ENCODE peak calls at places on chromosomes 3 and 15, in five cellular contexts. One of them, this sample, is unnamed. For H3K9me3, the result is how much of the 10 kb centered on the place peaks cover.

GRCh38 chr3:15155840-15156360 is 50.1 kb upstream of the CAPN7 start:
- DNase-seq in aorta: no peak
- DNase-seq in left lung: no peak
- DNase-seq in OCI-LY7: no peak
- DNase-seq in vagina: no peak
- DNase-seq in this sample: no peak

GRCh38 chr3:120438971-120439370 is 11.8 kb downstream of the FSTL1 start:
- DNase-seq in aorta: peak
- DNase-seq in left lung: no peak
- DNase-seq in OCI-LY7: no peak
- DNase-seq in vagina: no peak
- DNase-seq in this sample: no peak

GRCh38 chr3:124760601-124761000 is 30.3 kb downstream of the UMPS start:
- DNase-seq in aorta: no peak
- DNase-seq in left lung: no peak
- DNase-seq in OCI-LY7: no peak
- DNase-seq in vagina: no peak
- DNase-seq in this sample: no peak

GRCh38 chr3:10315771-10316344 is 5.1 kb downstream of the SEC13 start:
- DNase-seq in aorta: no peak
- DNase-seq in left lung: no peak
- DNase-seq in OCI-LY7: no peak
- DNase-seq in vagina: no peak
- DNase-seq in this sample: no peak

GRCh38 chr3:37607604-37608003 is 254.1 kb upstream of the CTDSPL start:
- DNase-seq in aorta: no peak
- DNase-seq in left lung: no peak
- DNase-seq in OCI-LY7: no peak
- DNase-seq in vagina: no peak
- DNase-seq in this sample: no peak

GRCh38 chr3:32203854-32204253 is 34.6 kb upstream of the CMTM8 start:
- DNase-seq in aorta: no peak
- DNase-seq in left lung: no peak
- DNase-seq in OCI-LY7: no peak
- DNase-seq in vagina: no peak
- DNase-seq in this sample: no peak

GRCh38 chr3:133996996-133997395 is 32.7 kb downstream of the SLCO2A1 start:
- DNase-seq in aorta: peak
- DNase-seq in left lung: no peak
- DNase-seq in OCI-LY7: no peak
- DNase-seq in vagina: no peak
- DNase-seq in this sample: no peak

GRCh38 chr15:47950447-47950846 is 170.3 kb upstream of the SLC24A5 start:
- DNase-seq in aorta: no peak
- DNase-seq in left lung: no peak
- DNase-seq in OCI-LY7: no peak
- DNase-seq in vagina: no peak
- DNase-seq in this sample: no peak

GRCh38 chr15:72201346-72202029 is 3.9 kb upstream of the GRAMD2A start:
- DNase-seq in aorta: no peak
- DNase-seq in left lung: no peak
- DNase-seq in OCI-LY7: peak
- DNase-seq in vagina: no peak
- DNase-seq in this sample: no peak

GRCh38 chr3:95437409-95437808 is 1374.5 kb downstream of the NSUN3 start:
- DNase-seq in aorta: no peak
- DNase-seq in left lung: no peak
- DNase-seq in OCI-LY7: no peak
- DNase-seq in vagina: no peak
- DNase-seq in this sample: no peak

GRCh38 chr3:143187132-143187531 is 67.6 kb downstream of the CHST2 start:
- DNase-seq in aorta: no peak
- DNase-seq in left lung: no peak
- DNase-seq in OCI-LY7: no peak
- DNase-seq in vagina: no peak
- DNase-seq in this sample: no peak

GRCh38 chr15:57527382-57528091 is 64.2 kb upstream of the MYZAP start:
- DNase-seq in aorta: no peak
- DNase-seq in left lung: no peak
- DNase-seq in OCI-LY7: peak
- DNase-seq in vagina: no peak
- DNase-seq in this sample: no peak

GRCh38 chr15:86609275-86609674 is 529.6 kb downstream of the AGBL1 start:
- DNase-seq in aorta: no peak
- DNase-seq in left lung: no peak
- DNase-seq in OCI-LY7: no peak
- DNase-seq in vagina: no peak
- DNase-seq in this sample: no peak

GRCh38 chr3:154538566-154539360 is 108.8 kb upstream of the GPR149 start:
- DNase-seq in aorta: no peak
- DNase-seq in left lung: no peak
- DNase-seq in OCI-LY7: no peak
- DNase-seq in vagina: no peak
- DNase-seq in this sample: no peak

GRCh38 chr3:126288314-126288713 is 68.9 kb downstream of the KLF15 start:
- DNase-seq in aorta: peak
- DNase-seq in left lung: no peak
- DNase-seq in OCI-LY7: no peak
- DNase-seq in vagina: no peak
- DNase-seq in this sample: no peak

DNA sequence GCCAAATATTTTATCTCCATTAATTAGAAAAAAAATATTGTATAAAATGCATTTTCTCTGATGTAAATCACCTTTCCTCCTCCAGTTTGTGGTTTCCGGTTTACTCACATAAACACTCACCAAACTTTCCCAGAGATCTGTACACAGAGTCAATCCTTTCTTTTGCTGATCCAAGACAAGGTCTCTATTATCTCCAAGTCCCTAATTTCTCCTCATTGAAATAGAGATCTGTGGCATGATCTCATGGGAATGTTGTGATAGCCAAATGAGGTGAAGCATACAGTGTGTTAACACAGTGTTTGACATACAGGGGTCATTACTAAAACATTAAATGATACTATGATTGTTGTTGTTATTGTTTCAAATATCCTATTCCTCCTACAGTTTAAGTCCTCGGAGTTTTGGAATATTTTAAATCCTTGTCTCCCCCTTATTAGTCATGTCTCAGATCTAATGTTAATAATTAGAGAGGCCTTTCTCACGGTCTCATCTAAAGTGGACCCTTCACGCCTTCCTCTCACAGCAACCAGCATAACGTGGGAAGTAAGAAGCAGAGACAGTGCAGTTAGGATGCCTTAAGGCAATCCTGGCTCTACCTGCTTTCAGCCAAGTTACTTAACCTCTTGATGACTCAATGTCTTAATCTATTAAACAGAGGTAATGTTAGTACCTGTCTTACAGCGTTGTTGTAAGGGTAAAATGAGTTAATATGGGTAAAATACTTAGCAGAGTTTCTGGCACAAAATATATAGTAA is 333.3 kb downstream of the GRM7 start:
- DNase-seq in aorta: no peak
- DNase-seq in left lung: no peak
- DNase-seq in OCI-LY7: no peak
- DNase-seq in vagina: no peak
- DNase-seq in this sample: no peak
- H3K9me3 ChIP-seq in aorta: under half
- H3K9me3 ChIP-seq in left lung: under half
- H3K9me3 ChIP-seq in OCI-LY7: under half
- H3K9me3 ChIP-seq in vagina: under half
- H3K9me3 ChIP-seq in this sample: under half

GRCh38 chr3:138378331-138378730 is 30.0 kb downstream of the MRAS start:
- DNase-seq in aorta: no peak
- DNase-seq in left lung: no peak
- DNase-seq in OCI-LY7: no peak
- DNase-seq in vagina: no peak
- DNase-seq in this sample: no peak

GRCh38 chr3:138378990-138379389 is 30.6 kb downstream of the MRAS start:
- DNase-seq in aorta: no peak
- DNase-seq in left lung: no peak
- DNase-seq in OCI-LY7: no peak
- DNase-seq in vagina: no peak
- DNase-seq in this sample: no peak

GRCh38 chr3:138383715-138384114 is 35.3 kb downstream of the MRAS start:
- DNase-seq in aorta: no peak
- DNase-seq in left lung: no peak
- DNase-seq in OCI-LY7: no peak
- DNase-seq in vagina: no peak
- DNase-seq in this sample: peak

GRCh38 chr3:138381950-138382715 is 33.8 kb downstream of the MRAS start:
- DNase-seq in aorta: peak
- DNase-seq in left lung: peak
- DNase-seq in OCI-LY7: no peak
- DNase-seq in vagina: no peak
- DNase-seq in this sample: peak

DNA sequence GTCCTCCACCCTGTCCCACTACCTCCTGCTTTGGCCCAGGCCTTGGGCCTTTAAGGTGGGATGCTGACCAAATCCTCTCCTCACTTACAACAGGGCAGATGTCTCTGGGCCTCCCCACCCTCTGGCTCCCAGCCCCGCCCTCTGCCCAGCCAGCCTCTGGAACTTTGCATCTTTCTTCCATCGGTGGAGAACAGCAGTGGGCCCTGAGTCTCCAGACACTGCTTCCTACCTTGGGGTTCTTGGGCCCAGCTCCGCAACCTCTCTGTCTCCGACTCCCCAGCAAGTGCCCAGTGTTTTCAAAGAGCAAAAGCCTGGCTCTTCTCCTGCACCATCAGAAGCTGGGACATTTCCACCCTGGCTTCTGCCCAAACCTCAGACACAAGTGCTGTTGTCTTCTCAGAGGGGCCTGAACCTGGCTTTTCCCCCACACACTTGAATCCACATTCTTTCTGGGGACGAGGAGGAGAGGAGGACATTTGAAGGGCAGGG is 33.1 kb downstream of the MRAS start:
- DNase-seq in aorta: no peak
- DNase-seq in left lung: no peak
- DNase-seq in OCI-LY7: no peak
- DNase-seq in vagina: no peak
- DNase-seq in this sample: peak
- H3K4me3 ChIP-seq in aorta: no peak
- H3K4me3 ChIP-seq in left lung: no peak
- H3K4me3 ChIP-seq in OCI-LY7: no peak
- H3K4me3 ChIP-seq in vagina: no peak
- H3K4me3 ChIP-seq in this sample: no peak

GRCh38 chr3:102089182-102089581 is 239.9 kb downstream of the NFKBIZ start:
- DNase-seq in aorta: no peak
- DNase-seq in left lung: no peak
- DNase-seq in OCI-LY7: no peak
- DNase-seq in vagina: no peak
- DNase-seq in this sample: no peak
- H3K27ac ChIP-seq in aorta: no peak
- H3K27ac ChIP-seq in left lung: no peak
- H3K27ac ChIP-seq in OCI-LY7: no peak
- H3K27ac ChIP-seq in vagina: no peak
- H3K27ac ChIP-seq in this sample: no peak

GRCh38 chr3:135084404-135084803 is 289.3 kb downstream of the EPHB1 start:
- DNase-seq in aorta: no peak
- DNase-seq in left lung: no peak
- DNase-seq in OCI-LY7: no peak
- DNase-seq in vagina: no peak
- DNase-seq in this sample: no peak
- H3K9me3 ChIP-seq in aorta: under half
- H3K9me3 ChIP-seq in left lung: under half
- H3K9me3 ChIP-seq in OCI-LY7: under half
- H3K9me3 ChIP-seq in vagina: under half
- H3K9me3 ChIP-seq in this sample: under half

GRCh38 chr3:185151959-185152432 is 864 bp downstream of the C3orf70 start:
- DNase-seq in aorta: no peak
- DNase-seq in left lung: no peak
- DNase-seq in OCI-LY7: no peak
- DNase-seq in vagina: no peak
- DNase-seq in this sample: no peak
- H3K4me3 ChIP-seq in aorta: peak
- H3K4me3 ChIP-seq in left lung: peak
- H3K4me3 ChIP-seq in OCI-LY7: no peak
- H3K4me3 ChIP-seq in vagina: peak
- H3K4me3 ChIP-seq in this sample: peak

GRCh38 chr3:192417559-192418055 is 309.7 kb downstream of the FGF12 start:
- DNase-seq in aorta: no peak
- DNase-seq in left lung: no peak
- DNase-seq in OCI-LY7: no peak
- DNase-seq in vagina: no peak
- DNase-seq in this sample: no peak

GRCh38 chr3:192417012-192417411 is 310.3 kb downstream of the FGF12 start:
- DNase-seq in aorta: no peak
- DNase-seq in left lung: no peak
- DNase-seq in OCI-LY7: no peak
- DNase-seq in vagina: no peak
- DNase-seq in this sample: no peak

GRCh38 chr3:192419312-192419711 is 308.0 kb downstream of the FGF12 start:
- DNase-seq in aorta: no peak
- DNase-seq in left lung: no peak
- DNase-seq in OCI-LY7: no peak
- DNase-seq in vagina: no peak
- DNase-seq in this sample: no peak

GRCh38 chr3:192422998-192423349 is 304.4 kb downstream of the FGF12 start:
- DNase-seq in aorta: no peak
- DNase-seq in left lung: no peak
- DNase-seq in OCI-LY7: peak
- DNase-seq in vagina: no peak
- DNase-seq in this sample: no peak

DNA sequence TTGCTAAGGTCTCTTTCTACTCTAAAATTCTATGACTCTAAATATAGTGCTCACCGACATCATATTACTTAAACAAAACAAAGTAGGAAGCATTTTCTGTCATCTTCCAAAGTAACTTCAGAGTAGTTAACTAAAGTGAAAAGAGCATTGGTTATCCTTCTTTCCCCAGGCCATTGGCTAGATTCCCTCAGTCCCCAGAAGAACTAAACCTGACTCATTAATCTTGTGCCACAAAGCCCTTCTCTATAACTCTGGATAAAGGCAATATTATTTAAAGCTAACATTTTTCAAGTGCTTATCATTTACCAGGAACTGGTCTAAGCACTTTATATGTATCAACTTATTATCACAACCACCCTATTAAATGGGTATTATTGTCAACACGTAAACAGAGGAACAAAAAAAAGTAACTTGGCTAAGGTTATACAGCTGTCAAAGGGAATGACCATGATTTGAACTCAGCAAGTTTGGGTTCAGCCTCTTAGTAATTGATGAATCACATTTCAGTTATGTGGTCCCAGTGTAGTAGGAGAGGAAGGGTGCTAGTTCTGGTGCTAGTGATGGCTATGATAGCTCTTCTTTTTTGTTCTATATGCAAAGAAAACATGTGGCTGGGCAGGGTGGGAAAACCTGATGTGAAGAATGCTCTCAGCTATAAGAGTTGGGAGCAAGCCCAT is 304.9 kb downstream of the FGF12 start:
- DNase-seq in aorta: no peak
- DNase-seq in left lung: no peak
- DNase-seq in OCI-LY7: no peak
- DNase-seq in vagina: no peak
- DNase-seq in this sample: no peak
- H3K27ac ChIP-seq in aorta: no peak
- H3K27ac ChIP-seq in left lung: no peak
- H3K27ac ChIP-seq in OCI-LY7: no peak
- H3K27ac ChIP-seq in vagina: no peak
- H3K27ac ChIP-seq in this sample: no peak

This sample was measured in upper lobe of right lung.